ENCODE peak calls at places on chromosome 18, in seven cellular contexts. One of them, this sample, is unnamed.

GRCh38 chr18:75003764-75004690 is 204.9 kb downstream of the PTGR3 start:
- DNase-seq in anterior cingulate cortex: no peak
- DNase-seq in activated T-cell treated with anti-CD3 and anti-CD28 coated beads for 1 hour: no peak
- DNase-seq in iPS-NIHi11: no peak
- DNase-seq in M059J: no peak
- DNase-seq in GM13977: no peak
- DNase-seq in brain microvascular endothelial cell: no peak
- DNase-seq in this sample: no peak

GRCh38 chr18:371616-371998 is 103.8 kb upstream of the THOC1 start:
- DNase-seq in GM13977: no peak
- DNase-seq in M059J: no peak
- DNase-seq in iPS-NIHi11: no peak
- DNase-seq in activated T-cell treated with anti-CD3 and anti-CD28 coated beads for 1 hour: no peak
- DNase-seq in brain microvascular endothelial cell: no peak
- DNase-seq in anterior cingulate cortex: no peak
- DNase-seq in this sample: no peak

GRCh38 chr18:62659698-62660097 is 55.6 kb upstream of the PHLPP1 start:
- DNase-seq in brain microvascular endothelial cell: no peak
- DNase-seq in GM13977: no peak
- DNase-seq in anterior cingulate cortex: no peak
- DNase-seq in iPS-NIHi11: no peak
- DNase-seq in activated T-cell treated with anti-CD3 and anti-CD28 coated beads for 1 hour: no peak
- DNase-seq in M059J: no peak
- DNase-seq in this sample: no peak

GRCh38 chr18:62436636-62437519 is 85.9 kb upstream of the ZCCHC2 start:
- DNase-seq in anterior cingulate cortex: peak
- DNase-seq in brain microvascular endothelial cell: peak
- DNase-seq in iPS-NIHi11: no peak
- DNase-seq in activated T-cell treated with anti-CD3 and anti-CD28 coated beads for 1 hour: no peak
- DNase-seq in GM13977: no peak
- DNase-seq in M059J: peak
- DNase-seq in this sample: peak

GRCh38 chr18:38693085-38693484 is 1127.5 kb upstream of the CELF4 start:
- DNase-seq in iPS-NIHi11: no peak
- DNase-seq in activated T-cell treated with anti-CD3 and anti-CD28 coated beads for 1 hour: no peak
- DNase-seq in GM13977: no peak
- DNase-seq in anterior cingulate cortex: no peak
- DNase-seq in brain microvascular endothelial cell: no peak
- DNase-seq in M059J: no peak
- DNase-seq in this sample: no peak

GRCh38 chr18:63834471-63835113 is 52.9 kb upstream of the SERPINB2 start:
- DNase-seq in iPS-NIHi11: no peak
- DNase-seq in anterior cingulate cortex: no peak
- DNase-seq in activated T-cell treated with anti-CD3 and anti-CD28 coated beads for 1 hour: no peak
- DNase-seq in M059J: peak
- DNase-seq in GM13977: no peak
- DNase-seq in brain microvascular endothelial cell: no peak
- DNase-seq in this sample: no peak

GRCh38 chr18:77940566-77940965 is 690.9 kb downstream of the GALR1 start:
- DNase-seq in iPS-NIHi11: no peak
- DNase-seq in activated T-cell treated with anti-CD3 and anti-CD28 coated beads for 1 hour: no peak
- DNase-seq in GM13977: no peak
- DNase-seq in brain microvascular endothelial cell: no peak
- DNase-seq in M059J: no peak
- DNase-seq in anterior cingulate cortex: no peak
- DNase-seq in this sample: no peak

GRCh38 chr18:63907649-63908048 is at the start of gene SERPINB10:
- DNase-seq in GM13977: peak
- DNase-seq in M059J: no peak
- DNase-seq in anterior cingulate cortex: no peak
- DNase-seq in activated T-cell treated with anti-CD3 and anti-CD28 coated beads for 1 hour: no peak
- DNase-seq in iPS-NIHi11: no peak
- DNase-seq in brain microvascular endothelial cell: no peak
- DNase-seq in this sample: no peak

GRCh38 chr18:5628512-5629255 is 84.9 kb upstream of the EPB41L3 start:
- DNase-seq in GM13977: peak
- DNase-seq in M059J: peak
- DNase-seq in iPS-NIHi11: peak
- DNase-seq in activated T-cell treated with anti-CD3 and anti-CD28 coated beads for 1 hour: no peak
- DNase-seq in anterior cingulate cortex: peak
- DNase-seq in brain microvascular endothelial cell: no peak
- DNase-seq in this sample: peak

This sample was measured in foreskin melanocyte.